ENCODE peak calls at places on chromosomes 7 and 10, in six cellular contexts. X is progenitor cell of endocrine pancreas, J is NCI-H460, I is neural crest cell, R is HL-60, S is left ventricle myocardium inferior. G is an unnamed sample.
A peak's percentile ranks its signal among the peaks of the same experiment; 100 is the strongest.

GRCh38 chr10:69344591-69345244 is 66.4 kb downstream of the HK1 start:
- DNase-seq in J (no peak), R (no peak), S (no peak), X (no peak), I (no peak), G (no peak)

GRCh38 chr10:124449170-124450009 is 445 bp downstream of the NKX1-2 start:
- DNase-seq in S (no peak), R (no peak), I (no peak), J (no peak), X (no peak), G (no peak)

GRCh38 chr7:94971051-94971867 is 63.9 kb downstream of the PPP1R9A start:
- DNase-seq in R (no peak), I (no peak), J (no peak), X (no peak), S (no peak), G (no peak)

GRCh38 chr7:2000153-2000687 is 232.5 kb downstream of the MAD1L1 start:
- DNase-seq in X (no peak), S (peak; percentile 9), R (no peak), J (no peak), I (no peak), G (no peak)

GRCh38 chr10:122954731-122955050 is 664 bp upstream of the C10orf88 start:
- DNase-seq in J (no peak), S (peak; percentile 16), R (no peak), I (no peak), X (no peak), G (peak; percentile 19)

GRCh38 chr10:19817251-19818046 is 1.2 kb downstream of the PLXDC2 start:
- DNase-seq in I (peak; percentile 2), J (no peak), X (peak; percentile 53), R (no peak), S (no peak), G (peak; percentile 42)

GRCh38 chr7:47371733-47372368 is 210.1 kb downstream of the TNS3 start:
- DNase-seq in S (peak; percentile 88), J (peak; percentile 16), I (no peak), X (no peak), R (no peak), G (peak; percentile 80)

GRCh38 chr10:29646238-29646902 is 11.6 kb upstream of the SVIL start:
- DNase-seq in J (no peak), X (no peak), I (no peak), S (no peak), R (no peak), G (peak; percentile 48)

GRCh38 chr7:27774717-27775328 is 34.9 kb downstream of the TAX1BP1 start:
- DNase-seq in J (peak; percentile 34), X (no peak), R (no peak), I (no peak), S (no peak), G (no peak)

GRCh38 chr10:79484476-79484875 is 27.9 kb upstream of the EIF5AL1 start:
- DNase-seq in J (no peak), S (no peak), X (no peak), R (no peak), I (no peak), G (no peak)

GRCh38 chr7:2956526-2957368 is 86.9 kb downstream of the CARD11 start:
- DNase-seq in R (no peak), S (no peak), J (peak; percentile 64), X (no peak), I (no peak), G (no peak)

GRCh38 chr7:96322373-96322695 is 436 bp upstream of the SLC25A13 start:
- DNase-seq in S (no peak), X (no peak), J (no peak), R (no peak), I (no peak), G (no peak)

GRCh38 chr10:97399843-97400545 is 1.1 kb downstream of the RRP12 start:
- DNase-seq in R (peak; percentile 56), X (no peak), S (no peak), J (peak; percentile 77), I (no peak), G (no peak)

GRCh38 chr10:70119623-70120022 is 13.0 kb downstream of the AIFM2 start:
- DNase-seq in I (no peak), J (no peak), R (no peak), X (no peak), S (no peak), G (no peak)

GRCh38 chr10:49163741-49164140 is 24.4 kb downstream of the TMEM273 start:
- DNase-seq in I (no peak), S (no peak), R (no peak), X (no peak), J (no peak), G (no peak)

GRCh38 chr7:99392659-99393362 is 15.6 kb downstream of the PDAP1 start:
- DNase-seq in I (peak; percentile 57), R (no peak), J (no peak), X (peak; percentile 65), S (peak; percentile 82), G (peak; percentile 75)

GRCh38 chr7:15801041-15801440 is 114.6 kb upstream of the MEOX2 start:
- DNase-seq in J (no peak), I (no peak), X (no peak), S (no peak), R (no peak), G (no peak)

GRCh38 chr10:79025113-79025832 is 43.5 kb upstream of the ZMIZ1 start:
- DNase-seq in I (no peak), X (no peak), S (no peak), J (no peak), R (no peak), G (peak; percentile 38)

GRCh38 chr10:44975487-44976331 is 2.9 kb downstream of the DEPP1 start:
- DNase-seq in X (no peak), I (no peak), R (no peak), J (no peak), S (no peak), G (peak; percentile 77)

GRCh38 chr10:52400564-52400963 is 86.5 kb downstream of the DKK1 start:
- DNase-seq in S (no peak), I (no peak), X (no peak), R (no peak), J (no peak), G (no peak)

GRCh38 chr7:116708861-116709260 is 36.9 kb downstream of the MET start:
- DNase-seq in X (no peak), R (no peak), J (no peak), I (no peak), S (no peak), G (no peak)

GRCh38 chr10:97028126-97028831 is 157.5 kb downstream of the SLIT1 start:
- DNase-seq in X (no peak), R (no peak), S (no peak), J (no peak), I (no peak), G (no peak)

GRCh38 chr7:7944619-7945282 is 23.8 kb upstream of the GLCCI1 start:
- DNase-seq in X (no peak), S (no peak), J (no peak), I (no peak), R (no peak), G (no peak)

GRCh38 chr7:72334066-72334465 is 78.1 kb downstream of the CALN1 start:
- DNase-seq in I (no peak), X (no peak), J (no peak), R (no peak), S (no peak), G (no peak)

GRCh38 chr7:100745184-100745583 is 11.8 kb downstream of the ZAN start:
- DNase-seq in S (peak; percentile 50), X (no peak), I (no peak), J (peak; percentile 64), R (no peak), G (peak; percentile 67)

GRCh38 chr10:83536426-83536825 is 602.9 kb upstream of the GHITM start:
- DNase-seq in J (no peak), S (no peak), R (no peak), I (no peak), X (no peak), G (no peak)

GRCh38 chr7:95579318-95579717 is 17.0 kb downstream of the PDK4 start:
- DNase-seq in X (no peak), R (no peak), S (no peak), I (no peak), J (no peak), G (no peak)

GRCh38 chr10:101227765-101228681 is 1.2 kb downstream of the LBX1 start:
- DNase-seq in J (no peak), S (no peak), X (no peak), I (no peak), R (no peak), G (no peak)

GRCh38 chr7:2628137-2628482 is 3.7 kb upstream of the TTYH3 start:
- DNase-seq in X (no peak), J (no peak), I (no peak), S (peak; percentile 7), R (no peak), G (no peak)

GRCh38 chr7:1325246-1325645 is 92.6 kb downstream of the UNCX start:
- DNase-seq in S (no peak), R (no peak), I (no peak), J (no peak), X (no peak), G (no peak)

GRCh38 chr10:3215336-3215860 is 42.8 kb upstream of the PITRM1 start:
- DNase-seq in I (no peak), R (no peak), S (no peak), J (no peak), X (no peak), G (no peak)

GRCh38 chr7:2010101-2010500 is 222.6 kb downstream of the MAD1L1 start:
- DNase-seq in I (no peak), S (peak; percentile 15), J (no peak), X (no peak), R (no peak), G (no peak)

GRCh38 chr7:157497744-157498541 is 161.1 kb downstream of the DNAJB6 start:
- DNase-seq in R (no peak), I (no peak), X (no peak), S (no peak), J (no peak), G (no peak)

GRCh38 chr10:104333037-104333727 is 5.1 kb downstream of the ITPRIP start:
- DNase-seq in S (no peak), J (no peak), I (no peak), X (no peak), R (no peak), G (no peak)